ENCODE peak calls at places on chromosomes 7 and 10, in seven cellular contexts. H is adrenal gland, G is transverse colon, D is A549, K is IMR-90, T is suprapubic skin, V is ovary. J is an unnamed sample.

GRCh38 chr7:107939472-107940145 is 48.6 kb downstream of the DLD start:
- DNase-seq in H (peak), K (peak), T (no peak), G (no peak), V (peak), D (no peak), J (no peak)

GRCh38 chr10:36817898-36818297 is 307.5 kb upstream of the ANKRD30A start:
- DNase-seq in K (no peak), G (no peak), T (no peak), H (no peak), D (no peak), V (no peak), J (no peak)

GRCh38 chr10:6635784-6636183 is 55.7 kb upstream of the PRKCQ start:
- DNase-seq in D (no peak), V (no peak), H (no peak), K (no peak), G (no peak), T (no peak), J (no peak)

GRCh38 chr10:130193493-130194193 is 57.5 kb downstream of the GLRX3 start:
- DNase-seq in K (peak), T (no peak), V (no peak), G (no peak), D (no peak), H (no peak), J (no peak)

GRCh38 chr10:108801775-108802516 is 1121.4 kb downstream of the XPNPEP1 start:
- DNase-seq in V (no peak), D (no peak), H (no peak), G (no peak), T (no peak), K (peak), J (no peak)

GRCh38 chr7:136726460-136726859 is 142.0 kb upstream of the CHRM2 start:
- DNase-seq in T (no peak), D (no peak), V (no peak), G (no peak), H (no peak), K (no peak), J (no peak)

GRCh38 chr7:112201421-112201820 is 4.8 kb downstream of the DOCK4 start:
- DNase-seq in T (no peak), V (no peak), H (no peak), K (peak), G (no peak), D (no peak), J (no peak)

GRCh38 chr10:4691776-4692175 is 134.2 kb upstream of the AKR1E2 start:
- DNase-seq in D (no peak), T (no peak), V (no peak), H (no peak), K (peak), G (no peak), J (no peak)

GRCh38 chr7:22438994-22439393 is 61.0 kb downstream of the STEAP1B start:
- DNase-seq in G (no peak), V (no peak), T (no peak), D (no peak), H (no peak), K (no peak), J (no peak)

GRCh38 chr10:7484456-7485266 is 73.8 kb upstream of the SFMBT2 start:
- DNase-seq in D (no peak), V (no peak), G (peak), T (no peak), K (no peak), H (no peak), J (no peak)

DNA sequence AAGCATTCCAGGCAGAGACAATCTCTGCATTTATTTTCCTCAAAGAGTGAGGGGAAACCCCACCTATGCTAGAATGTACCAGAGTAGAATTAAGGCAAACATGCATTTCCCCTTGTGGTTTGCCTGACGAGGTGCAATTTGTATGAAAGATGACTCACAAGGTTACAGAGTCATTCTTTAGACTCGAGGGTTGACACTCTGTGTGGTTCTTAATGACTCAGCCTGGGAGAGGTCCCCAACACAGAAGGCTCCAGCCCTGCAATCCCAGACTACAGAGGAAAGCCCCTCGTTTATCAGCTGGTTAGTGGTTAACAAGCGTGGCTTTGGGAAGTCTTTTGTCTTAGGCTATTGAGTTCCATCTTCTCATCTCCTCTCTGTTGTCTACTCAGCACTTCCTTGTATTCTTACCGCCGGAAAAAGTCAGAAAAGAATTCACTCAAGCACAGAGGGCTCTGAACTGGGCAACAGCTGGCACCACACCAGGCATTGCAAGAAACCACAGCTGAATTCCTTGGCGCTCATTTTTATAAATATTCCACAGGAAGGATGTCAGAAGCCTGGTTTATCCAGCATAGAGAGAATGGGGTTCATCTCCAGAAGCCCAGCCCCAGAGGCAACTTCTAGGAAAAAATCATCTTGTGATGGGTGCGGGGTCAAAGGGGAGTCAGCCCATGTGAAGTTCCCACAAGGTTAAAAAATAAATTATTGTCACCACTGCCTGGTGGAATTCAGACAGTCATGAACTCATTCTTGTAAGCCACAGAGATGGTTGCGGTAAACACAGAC is 24.4 kb upstream of the SVIL start:
- DNase-seq in D (peak), G (peak), T (no peak), K (peak), V (peak), H (peak), J (no peak)
- TF ChIP-seq POLR2A in D (no peak), G (no peak), T (no peak), K (no peak), V (no peak), H (peak), J (no peak)

DNA sequence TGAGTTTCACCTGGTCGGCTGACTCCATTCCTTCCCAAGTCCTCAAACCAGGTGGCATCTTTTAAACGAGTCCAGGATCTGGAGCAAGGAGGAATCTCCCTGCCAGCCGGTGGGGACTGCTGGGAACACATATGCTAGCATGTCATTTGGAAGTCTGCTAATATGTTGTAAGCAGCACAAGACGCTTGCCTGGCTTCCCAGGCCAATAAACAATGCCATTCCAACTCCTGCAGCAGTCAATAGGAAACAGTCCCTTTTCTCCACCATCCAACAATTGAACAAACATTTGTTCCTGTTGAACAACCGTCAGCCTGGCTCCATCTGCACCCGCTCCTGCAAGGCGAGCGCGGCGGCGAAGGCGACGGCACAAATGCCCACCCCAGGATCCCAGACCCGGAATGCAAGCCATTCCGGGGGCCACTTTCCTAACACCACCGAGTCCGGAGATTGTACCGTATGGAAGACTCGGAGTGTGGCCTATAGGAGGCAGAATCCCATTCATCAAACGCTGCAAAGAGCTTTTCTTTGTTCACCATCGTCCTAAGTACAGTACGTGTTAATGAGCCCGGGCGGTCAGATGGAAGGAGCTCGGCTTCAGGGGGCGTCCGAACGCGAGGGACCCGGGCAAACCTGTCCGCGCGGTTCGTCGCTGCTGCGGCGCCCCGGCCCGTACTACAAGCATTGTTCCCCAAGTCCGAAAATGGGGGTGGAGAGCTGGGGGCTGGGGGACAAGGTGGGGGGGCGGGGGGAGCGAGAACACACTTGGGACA is 1.6 kb downstream of the FAM53B start:
- DNase-seq in H (no peak), G (no peak), D (peak), V (no peak), K (no peak), T (peak), J (peak)
- TF ChIP-seq CTCF in H (no peak), G (peak), D (peak), V (no peak), K (no peak), T (no peak), J (no peak)

DNA sequence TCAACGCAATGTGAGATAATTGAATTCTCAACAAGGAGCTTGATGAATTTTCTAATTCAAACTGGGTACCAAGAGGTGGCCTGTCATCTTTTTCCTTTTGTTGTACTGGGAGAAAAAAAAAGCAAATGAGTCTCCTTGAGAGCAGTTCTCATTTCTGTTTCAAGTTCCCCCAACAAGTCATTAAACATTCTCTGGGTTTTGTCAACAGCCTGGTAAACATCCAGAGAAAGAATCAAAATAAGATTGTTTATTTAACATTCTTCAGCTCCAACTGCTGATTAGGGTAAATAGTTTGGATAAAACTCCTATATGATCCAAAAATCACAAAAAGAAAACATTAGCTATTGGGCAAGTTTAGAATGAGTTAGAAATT is 135.6 kb upstream of the MEOX2 start:
- DNase-seq in K (no peak), T (no peak), G (no peak), V (no peak), H (no peak), D (no peak), J (no peak)
- TF ChIP-seq POLR2A in K (no peak), T (no peak), G (no peak), V (no peak), H (no peak), D (no peak), J (no peak)

DNA sequence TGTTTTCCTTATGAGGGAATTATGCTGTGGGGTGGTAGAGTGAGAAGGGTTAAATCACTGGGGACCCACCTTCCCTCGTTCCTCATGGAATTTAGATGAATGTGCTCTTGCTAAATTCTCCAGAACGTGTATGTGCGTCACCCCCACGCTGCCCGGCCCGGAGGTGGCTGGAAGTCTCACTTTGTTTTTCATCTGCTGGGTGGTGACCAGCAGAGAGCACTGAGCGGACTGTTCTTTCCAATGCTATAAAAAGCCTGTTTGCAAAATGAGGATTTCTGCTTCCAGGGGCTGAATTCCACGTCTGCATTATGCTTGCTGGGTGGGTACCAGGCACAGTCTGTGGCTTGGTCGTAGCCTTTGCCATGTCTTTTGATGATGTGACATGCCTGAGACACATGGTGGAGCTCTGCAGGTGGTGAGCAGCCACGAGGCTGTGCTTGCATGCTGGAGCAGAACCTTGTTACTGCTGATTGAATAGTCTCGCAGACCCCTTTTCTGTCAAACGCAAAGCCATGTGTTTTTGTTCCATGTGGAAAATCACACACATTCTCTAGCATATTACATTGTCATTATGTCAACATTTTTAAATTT is 31.9 kb upstream of the INSYN2A start:
- DNase-seq in D (no peak), T (no peak), H (no peak), K (peak), G (no peak), V (peak), J (no peak)
- TF ChIP-seq CTCF in D (no peak), T (no peak), H (no peak), K (no peak), G (no peak), V (no peak), J (no peak)

DNA sequence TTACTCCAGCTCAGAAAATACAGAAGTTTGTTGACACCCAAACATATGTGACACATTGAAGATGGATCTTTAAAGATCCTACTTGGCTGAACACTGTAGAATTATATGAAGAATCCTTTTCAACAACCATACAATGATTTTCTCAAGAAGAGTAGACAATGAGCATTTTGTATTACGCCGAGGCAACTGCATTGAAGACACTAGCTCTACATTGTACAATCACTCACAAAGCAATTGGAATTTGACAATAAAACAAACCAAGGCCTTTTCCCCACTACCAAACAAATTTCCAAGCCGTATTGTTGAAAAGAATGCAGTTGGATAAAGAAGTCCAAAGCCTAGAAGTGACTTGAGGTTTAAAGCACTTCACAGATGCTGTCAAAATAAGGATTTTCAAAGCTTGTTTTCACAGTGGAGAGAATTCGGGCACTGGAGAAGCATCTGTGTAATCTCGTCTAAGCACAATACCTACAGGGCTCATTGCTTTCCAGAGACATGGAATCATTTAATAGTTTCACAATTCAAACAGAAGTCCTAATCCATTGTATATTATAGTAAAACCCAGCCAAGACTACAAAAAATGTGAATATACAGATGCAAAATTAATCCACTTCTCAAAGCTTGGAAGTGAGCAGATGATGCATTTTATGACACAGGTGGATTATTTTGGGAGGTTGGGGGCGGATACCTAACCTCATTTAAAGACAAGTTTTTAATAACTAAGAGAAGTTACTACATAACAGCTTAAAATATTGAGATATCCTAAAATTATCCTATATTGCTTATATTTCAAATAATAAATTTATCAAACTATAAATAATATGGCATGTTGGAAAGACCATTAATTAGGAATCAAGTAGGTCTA is 78.6 kb downstream of the SORCS1 start:
- DNase-seq in D (no peak), H (no peak), V (no peak), K (no peak), G (no peak), T (no peak), J (no peak)
- TF ChIP-seq POLR2A in D (no peak), H (no peak), V (no peak), K (no peak), G (no peak), T (no peak), J (no peak)

J was measured in spleen.